ENCODE peak calls at places on chromosomes 7 and 10, in seven cellular contexts. U is CD4-positive, alpha-beta T cell; V is brain microvascular endothelial cell; Z is OCI-LY7; S is aorta; P is fibroblast of lung; B is stomach. C is an unnamed sample.
A peak's percentile ranks its signal among the peaks of the same experiment; 100 is the strongest.

GRCh38 chr7:78576196-78576595 is 777.6 kb downstream of the PHTF2 start:
- DNase-seq in U (no peak), V (no peak), P (no peak), Z (no peak), S (no peak), B (no peak), C (no peak)

GRCh38 chr10:80268266-80268665 is 21.2 kb downstream of the MAT1A start:
- DNase-seq in U (no peak), P (no peak), V (no peak), S (no peak), B (no peak), Z (no peak), C (no peak)

GRCh38 chr7:767580-767940 is 40.5 kb upstream of the PRKAR1B start:
- DNase-seq in P (no peak), S (no peak), V (peak; percentile 79), U (no peak), B (no peak), Z (no peak), C (no peak)

GRCh38 chr10:93079663-93080349 is 6.1 kb downstream of the CYP26A1 start:
- DNase-seq in B (no peak), Z (no peak), S (no peak), U (no peak), V (no peak), P (no peak), C (no peak)

GRCh38 chr10:61475449-61475873 is 22.3 kb upstream of the TMEM26 start:
- DNase-seq in P (peak; percentile 71), Z (no peak), U (no peak), B (no peak), V (peak; percentile 58), S (no peak), C (no peak)

GRCh38 chr7:128197586-128197985 is 43.5 kb upstream of the LEP start:
- DNase-seq in P (no peak), U (no peak), S (peak; percentile 30), V (no peak), Z (no peak), B (no peak), C (no peak)

GRCh38 chr7:143318661-143319060 is 2.8 kb downstream of the CLCN1 start:
- DNase-seq in U (no peak), P (peak; percentile 77), S (no peak), B (no peak), V (peak; percentile 66), Z (no peak), C (no peak)

GRCh38 chr7:100803398-100804161 is 23.7 kb downstream of the EPHB4 start:
- DNase-seq in S (peak; percentile 92), Z (peak; percentile 46), P (peak; percentile 92), U (no peak), V (peak; percentile 88), B (peak; percentile 83), C (peak; percentile 50)

GRCh38 chr10:116587878-116588590 is 2.7 kb upstream of the PNLIPRP1 start:
- DNase-seq in P (no peak), V (no peak), B (no peak), S (no peak), U (no peak), Z (no peak), C (no peak)

GRCh38 chr7:146115665-146116451 is 743 bp upstream of the CNTNAP2 start:
- DNase-seq in P (peak; percentile 67), B (peak; percentile 27), U (no peak), S (peak; percentile 79), Z (peak; percentile 14), V (peak; percentile 48), C (peak; percentile 50)

GRCh38 chr10:44925224-44925623 is 14.1 kb downstream of the TMEM72 start:
- DNase-seq in P (no peak), Z (peak; percentile 38), B (no peak), U (no peak), S (no peak), V (peak; percentile 27), C (no peak)

GRCh38 chr7:151690597-151690996 is 170.9 kb upstream of the RHEB start:
- DNase-seq in P (no peak), S (peak; percentile 20), V (peak; percentile 64), U (no peak), Z (no peak), B (no peak), C (no peak)

GRCh38 chr10:91036807-91037405 is 116.0 kb upstream of the ANKRD1 start:
- DNase-seq in V (no peak), U (no peak), P (peak; percentile 12), S (no peak), B (no peak), Z (no peak), C (no peak)

GRCh38 chr7:114949227-114949626 is 27.3 kb downstream of the MDFIC start:
- DNase-seq in P (peak; percentile 33), U (no peak), S (no peak), B (no peak), Z (no peak), V (no peak), C (no peak)

GRCh38 chr10:71719464-71720303 is at the start of gene C10orf105:
- DNase-seq in U (no peak), S (no peak), Z (no peak), P (no peak), V (no peak), B (no peak), C (no peak)

GRCh38 chr10:67306588-67307205 is 380.9 kb downstream of the LRRTM3 start:
- DNase-seq in V (peak; percentile 9), Z (peak; percentile 22), B (no peak), U (no peak), S (no peak), P (peak; percentile 21), C (no peak)

GRCh38 chr7:30470783-30471182 is 7.8 kb downstream of the NOD1 start:
- DNase-seq in P (peak; percentile 89), V (peak; percentile 85), Z (no peak), S (no peak), U (no peak), B (no peak), C (no peak)

GRCh38 chr10:105239311-105240215 is 598.5 kb downstream of the SORCS3 start:
- DNase-seq in P (no peak), U (no peak), V (no peak), S (no peak), Z (no peak), B (peak; percentile 54), C (no peak)

DNA sequence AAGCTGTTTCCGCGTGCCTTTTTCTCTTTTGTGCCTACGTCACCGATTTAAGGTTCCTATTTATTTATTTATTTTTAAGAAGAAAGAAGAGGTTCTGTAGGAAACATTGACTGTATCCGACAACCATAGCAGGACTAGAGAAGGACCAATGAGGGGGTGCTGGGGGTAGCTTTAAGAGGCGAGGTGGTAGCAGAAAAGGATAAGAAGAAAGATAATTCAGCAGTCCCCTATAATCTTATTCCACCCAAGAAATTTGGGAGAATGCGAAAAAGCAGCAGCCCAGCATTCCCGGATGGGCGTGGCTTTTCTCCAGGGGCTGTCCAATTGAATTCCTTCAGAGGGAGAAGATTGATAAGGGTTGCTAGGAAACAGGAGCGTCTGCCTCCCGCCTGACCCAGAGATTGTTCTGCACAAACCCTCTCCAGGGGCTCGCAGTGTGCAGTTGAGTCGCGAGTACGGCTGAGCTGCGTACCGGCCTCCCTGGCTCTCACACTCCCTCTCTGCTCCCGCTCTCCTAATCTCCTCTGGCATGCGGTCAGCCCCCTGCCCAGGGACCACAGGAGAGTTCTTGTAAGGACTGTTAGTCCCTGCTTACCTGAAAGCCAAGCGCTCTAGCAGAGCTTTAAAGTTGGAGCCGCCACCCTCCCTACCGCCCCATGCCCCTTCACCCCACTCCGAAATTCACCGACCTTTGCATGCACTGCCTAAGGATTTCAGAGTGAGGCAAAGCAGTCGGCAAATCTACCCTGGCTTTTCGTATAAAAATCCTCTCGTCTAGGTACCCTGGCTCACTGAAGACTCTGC is at the start of gene GRM3:
- DNase-seq in S (no peak), Z (no peak), B (no peak), U (no peak), V (peak; percentile 0), P (no peak), C (peak; percentile 71)
- H3K27ac ChIP-seq in S (no peak within 1 kb of the TSS), Z (no peak within 1 kb of the TSS), B (no peak within 1 kb of the TSS), U (no peak within 1 kb of the TSS), V (no peak within 1 kb of the TSS), P (no peak within 1 kb of the TSS), C (peak within 1 kb of the TSS; percentile 94)

DNA sequence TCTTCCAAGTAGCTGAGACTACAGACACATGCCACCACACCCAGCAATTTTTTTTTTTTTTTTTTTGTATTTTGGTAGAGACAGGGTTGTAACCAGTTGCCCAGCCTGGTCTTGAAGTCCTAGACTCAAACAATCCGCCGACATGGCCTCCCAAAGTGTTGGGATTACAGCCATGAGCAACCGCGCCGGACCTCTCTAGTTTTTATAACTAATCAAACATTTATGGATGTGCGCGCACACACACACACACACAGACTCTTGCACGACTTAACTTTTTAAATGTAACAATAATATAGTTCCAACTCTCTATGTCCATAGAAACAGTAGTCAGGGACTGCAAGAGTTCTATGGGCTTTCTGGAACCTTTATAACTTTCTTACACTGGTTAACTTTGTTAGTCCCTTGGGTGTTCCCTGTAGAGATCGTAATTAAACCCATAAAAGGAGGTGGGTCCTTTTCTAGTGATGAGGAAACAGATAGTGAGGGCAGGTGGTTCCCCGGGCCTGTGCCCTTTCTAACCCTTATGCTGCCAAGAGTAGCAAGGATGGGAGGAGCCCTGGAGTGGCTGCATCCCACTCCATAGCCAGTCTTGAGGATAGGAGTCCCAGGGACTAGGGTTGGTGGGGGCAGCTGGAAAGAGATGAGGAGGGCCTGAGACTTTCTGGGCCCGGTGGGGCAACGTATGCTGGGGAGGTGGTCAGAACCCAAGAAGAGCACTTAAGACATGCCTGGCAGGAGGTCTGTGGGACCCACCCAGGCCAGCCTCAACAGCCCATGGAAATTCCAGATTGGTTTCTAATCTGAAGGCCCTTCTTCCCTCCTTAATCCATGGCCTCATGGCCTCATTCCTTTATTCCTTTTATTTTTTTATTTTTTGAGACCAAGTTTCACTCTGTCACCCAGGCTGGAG is 8.6 kb downstream of the MARVELD1 start:
- DNase-seq in S (peak; percentile 47), V (no peak), P (no peak), B (no peak), Z (no peak), U (no peak), C (no peak)
- H3K27ac ChIP-seq in S (no peak overlapping the region), V (no peak overlapping the region), P (no peak overlapping the region), B (no peak overlapping the region), Z (no peak overlapping the region), U (no peak overlapping the region), C (no peak overlapping the region)

DNA sequence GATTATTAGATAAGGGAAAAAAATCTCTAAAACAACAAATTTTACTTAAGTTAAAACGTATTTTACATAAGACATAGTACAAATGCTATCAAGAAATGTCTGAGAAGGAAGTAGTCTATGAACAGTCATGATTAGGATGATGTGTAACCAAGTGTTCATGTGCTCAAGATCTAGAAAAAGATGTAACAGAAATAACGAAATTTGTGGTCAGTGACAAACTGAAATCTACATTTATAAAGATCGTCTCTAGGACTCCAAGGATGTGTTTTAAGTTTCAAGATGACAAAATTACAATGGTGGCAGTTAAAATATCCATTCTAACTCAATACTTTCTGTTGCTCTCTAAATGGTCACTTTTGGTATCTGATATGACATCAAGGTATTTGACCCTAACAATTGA is 17.2 kb downstream of the PPP3CB start:
- DNase-seq in S (no peak), Z (no peak), B (no peak), V (no peak), P (no peak), U (no peak), C (no peak)
- H3K27ac ChIP-seq in S (no peak overlapping the region), Z (no peak overlapping the region), B (no peak overlapping the region), V (no peak overlapping the region), P (no peak overlapping the region), U (no peak overlapping the region), C (no peak overlapping the region)

DNA sequence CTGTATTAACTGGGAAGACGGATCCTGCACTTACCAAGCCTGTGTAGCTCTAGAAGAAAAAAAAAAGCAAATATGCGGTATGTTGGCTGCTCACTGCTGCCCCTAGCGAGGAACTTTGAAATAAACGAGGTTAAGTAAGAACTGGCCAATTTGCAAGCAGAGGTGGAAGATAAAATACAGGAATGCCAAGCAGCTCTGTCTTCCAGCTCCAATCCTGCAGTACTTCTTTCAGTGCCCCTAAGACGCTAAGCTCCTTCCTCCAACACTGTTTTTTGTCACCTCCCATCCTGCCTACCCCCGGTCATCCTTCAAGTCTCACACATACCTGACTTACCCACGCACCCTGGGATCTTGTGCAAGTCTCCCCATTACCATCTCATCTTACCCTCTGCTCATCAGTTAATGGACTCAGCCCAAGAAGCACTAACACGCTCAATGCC is 814 bp downstream of the C10orf143 start:
- DNase-seq in B (peak; percentile 82), U (peak; percentile 48), P (peak; percentile 89), Z (peak; percentile 82), S (no peak), V (peak; percentile 81), C (peak; percentile 38)
- H3K27ac ChIP-seq in B (peak overlapping the region; percentile 95), U (peak overlapping the region; percentile 91), P (peak overlapping the region; percentile 96), Z (peak overlapping the region; percentile 80), S (peak overlapping the region; percentile 90), V (peak overlapping the region; percentile 91), C (peak overlapping the region; percentile 77)